ENCODE peak calls at places on chromosomes 11 and 22, in nine cellular contexts. L is GDM1; G is astrocyte of the spinal cord; S is Caki2; F is T-helper 17 cell; N is activated CD4-positive, alpha-beta T cell treated with anti-CD3 and anti-CD28 coated beads, Interleukin-2, amount 10 ng/mL, durations not matched to agents 7 days and 5 days; E is stimulated activated CD4-positive, alpha-beta T cell treated with anti-CD3 and anti-CD28 coated beads, Interleukin-4, amount 100 ng/mL, for 4 hours; K is T1000; B is activated naive CD4-positive, alpha-beta T cell treated with anti-CD3 and anti-CD28 coated beads, Interleukin-2, amount 10 ng/mL, durations not matched to agents 7 days and 5 days. D is an unnamed sample.

GRCh38 chr11:102802341-102802740 is 4.4 kb upstream of the MMP1 start:
- DNase-seq in L (no peak), G (peak), S (no peak), F (no peak), N (no peak), E (no peak), K (no peak), B (no peak), D (no peak)

GRCh38 chr22:17873804-17874203 is 99.5 kb upstream of the BID start:
- DNase-seq in L (no peak), G (no peak), S (no peak), F (no peak), N (no peak), E (no peak), K (no peak), B (no peak), D (peak)

GRCh38 chr11:35214792-35215193 is 75.8 kb downstream of the CD44 start:
- DNase-seq in L (no peak), G (peak), S (peak), F (no peak), N (no peak), E (peak), K (peak), B (no peak), D (no peak)

GRCh38 chr11:120102050-120102861 is 35.7 kb downstream of the TRIM29 start:
- DNase-seq in L (no peak), G (no peak), S (no peak), F (no peak), N (no peak), E (no peak), K (no peak), B (no peak), D (peak)

GRCh38 chr11:75431533-75432525 is 1.2 kb downstream of the KLHL35 start:
- DNase-seq in L (no peak), G (no peak), S (no peak), F (no peak), N (no peak), E (no peak), K (no peak), B (no peak), D (no peak)

GRCh38 chr11:13008625-13009475 is at the start of gene RASSF10:
- DNase-seq in L (no peak), G (peak), S (peak), F (no peak), N (peak), E (no peak), K (peak), B (peak), D (peak)

GRCh38 chr11:124320097-124320496 is at the start of gene OR8D2:
- DNase-seq in L (no peak), G (no peak), S (no peak), F (no peak), N (no peak), E (no peak), K (no peak), B (no peak), D (no peak)

GRCh38 chr11:84817998-84818397 is 809.1 kb downstream of the DLG2 start:
- DNase-seq in L (no peak), G (peak), S (no peak), F (no peak), N (no peak), E (no peak), K (no peak), B (no peak), D (no peak)

GRCh38 chr22:47000888-47001287 is 238.4 kb downstream of the TBC1D22A start:
- DNase-seq in L (no peak), G (no peak), S (no peak), F (no peak), N (no peak), E (no peak), K (no peak), B (no peak), D (no peak)

GRCh38 chr22:38258895-38259294 is 13.9 kb downstream of the TMEM184B start:
- DNase-seq in L (no peak), G (no peak), S (no peak), F (no peak), N (no peak), E (no peak), K (no peak), B (no peak), D (no peak)

GRCh38 chr22:50270302-50271010 is at the start of gene MAPK11:
- DNase-seq in L (peak), G (peak), S (peak), F (peak), N (peak), E (peak), K (peak), B (peak), D (peak)

GRCh38 chr11:26704249-26704648 is 17.6 kb downstream of the SLC5A12 start:
- DNase-seq in L (no peak), G (peak), S (no peak), F (no peak), N (no peak), E (no peak), K (no peak), B (no peak), D (no peak)

GRCh38 chr11:3052109-3052479 is 5.1 kb downstream of the CARS1 start:
- DNase-seq in L (no peak), G (no peak), S (no peak), F (no peak), N (no peak), E (no peak), K (no peak), B (no peak), D (no peak)

GRCh38 chr11:75924966-75925784 is 110.2 kb downstream of the UVRAG start:
- DNase-seq in L (no peak), G (peak), S (peak), F (no peak), N (no peak), E (no peak), K (no peak), B (no peak), D (no peak)